ENCODE peak calls at places on chromosomes 3 and 15, in five cellular contexts. K is PC-3; P is A549; D is CD4-positive, alpha-beta memory T cell; J is astrocyte. Y is an unnamed sample. For H3K4me1, the result is how much of the 10 kb centered on the place peaks cover.

GRCh38 chr15:90029024-90029423 is 27.9 kb downstream of the ZNF710 start:
- DNase-seq in K (no peak), P (no peak), D (no peak), J (no peak), Y (no peak)

GRCh38 chr15:100788731-100789105 is 90.9 kb upstream of the ALDH1A3 start:
- DNase-seq in K (no peak), P (no peak), D (no peak), J (no peak), Y (no peak)

GRCh38 chr3:100500320-100500880 is 8.0 kb downstream of the TMEM45A start:
- DNase-seq in K (peak), P (no peak), D (no peak), J (no peak), Y (no peak)

GRCh38 chr3:184546252-184546651 is 15.3 kb upstream of the EPHB3 start:
- DNase-seq in K (no peak), P (no peak), D (no peak), J (no peak), Y (no peak)

GRCh38 chr3:42732196-42732828 is 29.7 kb upstream of the HHATL start:
- DNase-seq in K (no peak), P (no peak), D (no peak), J (no peak), Y (no peak)

GRCh38 chr15:95068847-95069518 is 837.6 kb downstream of the MCTP2 start:
- DNase-seq in K (no peak), P (no peak), D (no peak), J (no peak), Y (no peak)

GRCh38 chr3:61925721-61926120 is 364.4 kb downstream of the PTPRG start:
- DNase-seq in K (no peak), P (no peak), D (no peak), J (no peak), Y (no peak)

GRCh38 chr15:39133201-39133600 is 447.7 kb upstream of the THBS1 start:
- DNase-seq in K (peak), P (peak), D (no peak), J (peak), Y (no peak)

GRCh38 chr15:41256577-41257038 is 25.5 kb downstream of the CHP1 start:
- DNase-seq in K (peak), P (peak), D (no peak), J (peak), Y (no peak)

GRCh38 chr3:58203541-58203940 is 7.2 kb downstream of the DNASE1L3 start:
- DNase-seq in K (no peak), P (no peak), D (no peak), J (no peak), Y (no peak)

GRCh38 chr3:64109438-64109837 is 86.1 kb upstream of the PSMD6 start:
- DNase-seq in K (no peak), P (peak), D (no peak), J (no peak), Y (no peak)

GRCh38 chr3:51706788-51707731 is at the start of gene GRM2:
- DNase-seq in K (peak), P (no peak), D (peak), J (peak), Y (peak)

GRCh38 chr3:14576163-14576562 is 36.0 kb upstream of the GRIP2 start:
- DNase-seq in K (no peak), P (no peak), D (no peak), J (no peak), Y (no peak)

GRCh38 chr3:151837057-151837456 is 23.1 kb downstream of the AADAC start:
- DNase-seq in K (peak), P (peak), D (no peak), J (peak), Y (no peak)

GRCh38 chr3:52317601-52318000 is 1.5 kb downstream of the DNAH1 start:
- DNase-seq in K (no peak), P (no peak), D (peak), J (no peak), Y (peak)

GRCh38 chr15:69881310-69881660 is 216.4 kb downstream of the TLE3 start:
- DNase-seq in K (peak), P (no peak), D (no peak), J (no peak), Y (no peak)
- H3K4me1 ChIP-seq in K (under half), P (under half), D (under half), J (under half), Y (under half)

DNA sequence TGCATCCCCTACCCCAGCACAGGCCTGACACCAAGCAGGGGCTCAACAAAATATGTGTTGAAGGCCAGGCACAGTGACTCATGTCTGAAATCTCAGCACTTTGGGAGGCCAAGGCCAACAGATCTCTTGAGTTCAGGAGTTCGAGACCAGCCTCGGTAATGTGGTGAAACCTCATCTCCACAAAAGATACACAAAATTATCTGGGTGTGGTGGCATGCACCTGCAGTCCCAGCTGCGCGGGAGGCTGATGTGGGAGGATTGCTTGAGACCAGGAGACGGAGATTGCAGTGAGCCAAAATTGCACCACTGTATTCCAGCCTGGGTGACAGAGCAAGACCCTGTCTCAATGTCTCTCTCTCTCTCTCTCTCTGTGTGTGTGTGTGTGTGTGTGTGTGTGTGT is 30.7 kb upstream of the CYP11A1 start:
- DNase-seq in K (peak), P (no peak), D (no peak), J (no peak), Y (no peak)
- H3K27ac ChIP-seq in K (peak), P (peak), D (no peak), J (peak), Y (no peak)

GRCh38 chr3:39100500-39100886 is 6.9 kb downstream of the GORASP1 start:
- DNase-seq in K (no peak), P (no peak), D (no peak), J (no peak), Y (no peak)

GRCh38 chr3:39098473-39099000 is 8.9 kb downstream of the GORASP1 start:
- DNase-seq in K (no peak), P (no peak), D (no peak), J (no peak), Y (no peak)

GRCh38 chr3:39099242-39099641 is 8.2 kb downstream of the GORASP1 start:
- DNase-seq in K (no peak), P (no peak), D (no peak), J (no peak), Y (no peak)

GRCh38 chr3:39101022-39101689 is 6.3 kb downstream of the GORASP1 start:
- DNase-seq in K (peak), P (peak), D (peak), J (no peak), Y (peak)

DNA sequence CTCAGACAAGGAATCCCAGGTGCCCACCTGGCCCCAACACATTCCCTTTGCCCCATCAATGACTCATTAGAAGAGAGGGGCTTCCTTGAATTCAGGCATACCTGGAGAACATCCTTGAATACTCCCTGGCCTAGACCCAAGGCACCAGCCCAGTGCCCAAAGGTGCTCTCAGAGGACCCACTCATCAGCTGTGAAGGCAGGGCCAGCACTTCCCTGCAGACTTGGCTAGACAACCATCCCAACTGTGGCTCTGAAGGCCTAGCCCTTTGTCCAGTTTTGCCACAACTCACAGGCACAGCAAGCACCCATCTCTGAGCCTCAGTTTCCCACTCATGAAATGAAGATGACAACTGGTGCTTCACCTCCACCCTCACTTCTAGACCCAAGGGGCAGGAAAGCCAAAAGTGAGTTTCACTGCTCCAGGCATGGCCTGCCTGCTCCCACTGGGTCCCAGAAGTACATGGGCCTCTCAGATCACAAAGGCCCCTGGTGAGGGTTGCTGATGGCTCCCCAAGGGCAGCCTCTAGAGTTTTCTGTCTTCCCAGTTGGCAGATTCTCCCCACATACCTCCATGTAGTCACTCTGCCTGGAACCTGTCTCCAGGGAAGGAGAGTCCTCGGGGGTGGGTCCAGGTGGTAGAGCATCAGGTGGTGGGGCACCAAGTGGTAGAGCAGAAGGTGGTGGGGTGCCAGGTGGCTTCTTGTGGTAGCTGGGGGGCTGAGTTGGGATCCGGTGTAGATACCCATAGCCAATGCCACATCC is 7.5 kb downstream of the GORASP1 start:
- DNase-seq in K (no peak), P (no peak), D (no peak), J (no peak), Y (no peak)
- H3K4me1 ChIP-seq in K (under half), P (under half), D (under half), J (under half), Y (under half)

GRCh38 chr3:10357095-10357494 is 36.2 kb upstream of the SEC13 start:
- DNase-seq in K (no peak), P (no peak), D (no peak), J (no peak), Y (no peak)
- H3K27ac ChIP-seq in K (peak), P (peak), D (no peak), J (peak), Y (no peak)

DNA sequence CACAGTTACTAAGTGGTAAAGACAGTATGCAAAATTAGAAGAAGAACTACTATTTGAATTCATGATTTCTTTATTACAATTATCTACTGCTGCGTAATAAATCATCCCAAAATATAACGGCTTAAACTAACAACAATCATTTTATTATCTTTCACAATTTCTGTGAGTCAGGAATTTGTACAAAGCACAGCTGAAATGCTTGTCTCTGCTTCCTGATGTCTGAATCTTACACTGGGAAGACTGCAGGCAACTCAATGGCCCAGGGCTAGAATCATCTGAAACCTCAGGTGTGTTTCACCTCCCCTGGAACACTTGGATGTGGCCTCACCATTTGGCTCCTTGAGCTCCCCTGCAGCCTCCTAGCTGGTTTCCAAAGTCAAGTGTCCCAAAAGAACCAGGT is 145.1 kb downstream of the MAGI1 start:
- DNase-seq in K (no peak), P (no peak), D (no peak), J (no peak), Y (no peak)
- H3K4me1 ChIP-seq in K (under half), P (under half), D (under half), J (under half), Y (under half)

DNA sequence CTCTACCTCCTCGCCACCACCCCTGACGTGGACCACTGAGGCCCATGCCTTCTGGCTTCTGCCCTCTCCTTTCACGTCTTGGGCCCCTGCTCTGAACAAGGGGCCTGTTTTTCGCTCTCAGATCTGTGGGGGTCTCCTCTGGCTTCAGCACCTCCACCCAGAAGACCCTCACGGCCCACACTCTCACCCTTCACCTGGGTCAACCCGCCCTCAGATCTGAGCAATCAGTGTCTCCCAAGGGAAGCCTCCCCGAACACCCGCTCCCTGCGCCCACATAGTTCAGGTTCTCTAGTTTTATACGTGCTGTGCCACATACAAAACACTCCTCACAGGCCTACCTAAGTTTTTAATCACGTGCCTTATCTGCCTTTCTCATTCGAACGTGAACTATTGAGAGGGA is 48.2 kb upstream of the SMAD6 start:
- DNase-seq in K (no peak), P (no peak), D (no peak), J (no peak), Y (no peak)
- H3K27ac ChIP-seq in K (no peak), P (no peak), D (no peak), J (no peak), Y (no peak)

GRCh38 chr3:69013256-69014021 is at the start of gene EOGT:
- DNase-seq in K (peak), P (peak), D (peak), J (peak), Y (peak)
- H3K4me1 ChIP-seq in K (under half), P (under half), D (under half), J (under half), Y (under half)

Y was measured in CD4-positive, CD25-positive, alpha-beta regulatory T cell.